ENCODE peak calls at places on chromosome 2, in six cellular contexts. One of them, this sample, is unnamed.

GRCh38 chr2:39128919-39129391 is 8.1 kb upstream of the SOS1 start:
- DNase-seq in fibroblast of mammary gland: peak
- DNase-seq in neural crest cell: no peak
- DNase-seq in astrocyte of the spinal cord: no peak
- DNase-seq in H9: no peak
- DNase-seq in neural progenitor cell: no peak
- DNase-seq in this sample: no peak

GRCh38 chr2:236286866-236287545 is 22.8 kb upstream of the ASB18 start:
- DNase-seq in neural crest cell: no peak
- DNase-seq in H9: no peak
- DNase-seq in neural progenitor cell: no peak
- DNase-seq in fibroblast of mammary gland: peak
- DNase-seq in astrocyte of the spinal cord: peak
- DNase-seq in this sample: no peak

GRCh38 chr2:113236367-113237159 is 42.2 kb downstream of the PAX8 start:
- DNase-seq in astrocyte of the spinal cord: no peak
- DNase-seq in neural crest cell: no peak
- DNase-seq in H9: no peak
- DNase-seq in neural progenitor cell: no peak
- DNase-seq in fibroblast of mammary gland: no peak
- DNase-seq in this sample: no peak

GRCh38 chr2:126496493-126496892 is 159.5 kb upstream of the GYPC start:
- DNase-seq in neural progenitor cell: no peak
- DNase-seq in fibroblast of mammary gland: no peak
- DNase-seq in astrocyte of the spinal cord: no peak
- DNase-seq in H9: no peak
- DNase-seq in neural crest cell: no peak
- DNase-seq in this sample: no peak

GRCh38 chr2:33023732-33024301 is 77.1 kb downstream of the LTBP1 start:
- DNase-seq in neural crest cell: no peak
- DNase-seq in astrocyte of the spinal cord: no peak
- DNase-seq in H9: no peak
- DNase-seq in neural progenitor cell: no peak
- DNase-seq in fibroblast of mammary gland: peak
- DNase-seq in this sample: no peak

GRCh38 chr2:126370208-126370607 is 285.8 kb upstream of the GYPC start:
- DNase-seq in neural crest cell: no peak
- DNase-seq in astrocyte of the spinal cord: peak
- DNase-seq in H9: no peak
- DNase-seq in fibroblast of mammary gland: peak
- DNase-seq in neural progenitor cell: no peak
- DNase-seq in this sample: no peak

GRCh38 chr2:18987592-18988073 is 370.8 kb downstream of the OSR1 start:
- DNase-seq in astrocyte of the spinal cord: peak
- DNase-seq in neural crest cell: no peak
- DNase-seq in neural progenitor cell: no peak
- DNase-seq in fibroblast of mammary gland: peak
- DNase-seq in H9: no peak
- DNase-seq in this sample: no peak

GRCh38 chr2:150572961-150573395 is 85.5 kb upstream of the RND3 start:
- DNase-seq in fibroblast of mammary gland: no peak
- DNase-seq in neural progenitor cell: no peak
- DNase-seq in H9: no peak
- DNase-seq in neural crest cell: no peak
- DNase-seq in astrocyte of the spinal cord: no peak
- DNase-seq in this sample: no peak

GRCh38 chr2:148531175-148532048 is 113.1 kb upstream of the EPC2 start:
- DNase-seq in H9: peak
- DNase-seq in neural progenitor cell: no peak
- DNase-seq in neural crest cell: no peak
- DNase-seq in fibroblast of mammary gland: no peak
- DNase-seq in astrocyte of the spinal cord: no peak
- DNase-seq in this sample: no peak

GRCh38 chr2:167706800-167707199 is 540.6 kb downstream of the STK39 start:
- DNase-seq in neural crest cell: no peak
- DNase-seq in astrocyte of the spinal cord: peak
- DNase-seq in fibroblast of mammary gland: peak
- DNase-seq in neural progenitor cell: no peak
- DNase-seq in H9: no peak
- DNase-seq in this sample: no peak

GRCh38 chr2:133266075-133266925 is 302.0 kb downstream of the NCKAP5 start:
- DNase-seq in H9: peak
- DNase-seq in astrocyte of the spinal cord: peak
- DNase-seq in neural crest cell: peak
- DNase-seq in neural progenitor cell: peak
- DNase-seq in fibroblast of mammary gland: no peak
- DNase-seq in this sample: no peak

GRCh38 chr2:232901711-232902578 is 31.9 kb downstream of the SNORC start:
- DNase-seq in neural crest cell: no peak
- DNase-seq in H9: peak
- DNase-seq in fibroblast of mammary gland: peak
- DNase-seq in astrocyte of the spinal cord: peak
- DNase-seq in neural progenitor cell: no peak
- DNase-seq in this sample: no peak

GRCh38 chr2:169815849-169816248 is 8.9 kb downstream of the METTL5 start:
- DNase-seq in H9: no peak
- DNase-seq in fibroblast of mammary gland: peak
- DNase-seq in astrocyte of the spinal cord: peak
- DNase-seq in neural progenitor cell: no peak
- DNase-seq in neural crest cell: no peak
- DNase-seq in this sample: no peak

GRCh38 chr2:68121873-68122679 is 35.6 kb upstream of the PNO1 start:
- DNase-seq in neural progenitor cell: peak
- DNase-seq in H9: peak
- DNase-seq in neural crest cell: peak
- DNase-seq in astrocyte of the spinal cord: peak
- DNase-seq in fibroblast of mammary gland: peak
- DNase-seq in this sample: peak

GRCh38 chr2:127157651-127158460 is 50.9 kb upstream of the BIN1 start:
- DNase-seq in neural progenitor cell: peak
- DNase-seq in fibroblast of mammary gland: no peak
- DNase-seq in H9: peak
- DNase-seq in neural crest cell: peak
- DNase-seq in astrocyte of the spinal cord: no peak
- DNase-seq in this sample: no peak

GRCh38 chr2:239805043-239805329 is 220.2 kb downstream of the NDUFA10 start:
- DNase-seq in neural crest cell: no peak
- DNase-seq in fibroblast of mammary gland: no peak
- DNase-seq in astrocyte of the spinal cord: no peak
- DNase-seq in H9: no peak
- DNase-seq in neural progenitor cell: no peak
- DNase-seq in this sample: no peak

GRCh38 chr2:121705390-121705789 is 31.3 kb downstream of the NIFK start:
- DNase-seq in H9: no peak
- DNase-seq in neural progenitor cell: no peak
- DNase-seq in fibroblast of mammary gland: no peak
- DNase-seq in astrocyte of the spinal cord: no peak
- DNase-seq in neural crest cell: no peak
- DNase-seq in this sample: no peak

GRCh38 chr2:37250869-37251740 is 19.6 kb downstream of the NDUFAF7 start:
- DNase-seq in neural crest cell: no peak
- DNase-seq in neural progenitor cell: no peak
- DNase-seq in fibroblast of mammary gland: peak
- DNase-seq in astrocyte of the spinal cord: no peak
- DNase-seq in H9: no peak
- DNase-seq in this sample: no peak

GRCh38 chr2:23547725-23548124 is 162.7 kb downstream of the KLHL29 start:
- DNase-seq in fibroblast of mammary gland: no peak
- DNase-seq in neural progenitor cell: no peak
- DNase-seq in H9: no peak
- DNase-seq in astrocyte of the spinal cord: no peak
- DNase-seq in neural crest cell: no peak
- DNase-seq in this sample: no peak

GRCh38 chr2:169247231-169247630 is 115.1 kb downstream of the LRP2 start:
- DNase-seq in neural progenitor cell: no peak
- DNase-seq in H9: no peak
- DNase-seq in fibroblast of mammary gland: no peak
- DNase-seq in astrocyte of the spinal cord: no peak
- DNase-seq in neural crest cell: no peak
- DNase-seq in this sample: no peak

GRCh38 chr2:9800975-9801723 is 42.1 kb upstream of the TAF1B start:
- DNase-seq in fibroblast of mammary gland: peak
- DNase-seq in astrocyte of the spinal cord: peak
- DNase-seq in H9: no peak
- DNase-seq in neural progenitor cell: no peak
- DNase-seq in neural crest cell: no peak
- DNase-seq in this sample: no peak

GRCh38 chr2:150162241-150162942 is 325.1 kb downstream of the RND3 start:
- DNase-seq in neural crest cell: no peak
- DNase-seq in H9: no peak
- DNase-seq in fibroblast of mammary gland: no peak
- DNase-seq in astrocyte of the spinal cord: no peak
- DNase-seq in neural progenitor cell: no peak
- DNase-seq in this sample: no peak

GRCh38 chr2:100615471-100615870 is 52.7 kb downstream of the PDCL3 start:
- DNase-seq in fibroblast of mammary gland: no peak
- DNase-seq in neural crest cell: no peak
- DNase-seq in neural progenitor cell: no peak
- DNase-seq in H9: no peak
- DNase-seq in astrocyte of the spinal cord: no peak
- DNase-seq in this sample: no peak

GRCh38 chr2:235030936-235031335 is 79.1 kb downstream of the SH3BP4 start:
- DNase-seq in neural progenitor cell: no peak
- DNase-seq in astrocyte of the spinal cord: no peak
- DNase-seq in fibroblast of mammary gland: no peak
- DNase-seq in H9: no peak
- DNase-seq in neural crest cell: no peak
- DNase-seq in this sample: no peak

GRCh38 chr2:59449264-59449663 is 1104.2 kb downstream of the BCL11A start:
- DNase-seq in astrocyte of the spinal cord: no peak
- DNase-seq in H9: no peak
- DNase-seq in neural progenitor cell: peak
- DNase-seq in neural crest cell: no peak
- DNase-seq in fibroblast of mammary gland: no peak
- DNase-seq in this sample: no peak
- TF ChIP-seq CTCF in astrocyte of the spinal cord: no peak
- TF ChIP-seq CTCF in H9: no peak
- TF ChIP-seq CTCF in neural progenitor cell: no peak
- TF ChIP-seq CTCF in neural crest cell: no peak
- TF ChIP-seq CTCF in fibroblast of mammary gland: no peak
- TF ChIP-seq CTCF in this sample: peak

GRCh38 chr2:203432811-203433210 is 102.3 kb downstream of the RAPH1 start:
- DNase-seq in neural crest cell: no peak
- DNase-seq in neural progenitor cell: no peak
- DNase-seq in astrocyte of the spinal cord: no peak
- DNase-seq in fibroblast of mammary gland: no peak
- DNase-seq in H9: no peak
- DNase-seq in this sample: no peak

GRCh38 chr2:203437516-203437915 is 97.6 kb downstream of the RAPH1 start:
- DNase-seq in neural crest cell: no peak
- DNase-seq in fibroblast of mammary gland: peak
- DNase-seq in astrocyte of the spinal cord: no peak
- DNase-seq in H9: no peak
- DNase-seq in neural progenitor cell: no peak
- DNase-seq in this sample: no peak

GRCh38 chr2:203440671-203441070 is 94.4 kb downstream of the RAPH1 start:
- DNase-seq in neural crest cell: no peak
- DNase-seq in fibroblast of mammary gland: no peak
- DNase-seq in H9: no peak
- DNase-seq in astrocyte of the spinal cord: no peak
- DNase-seq in neural progenitor cell: no peak
- DNase-seq in this sample: no peak

GRCh38 chr2:203438528-203438927 is 96.6 kb downstream of the RAPH1 start:
- DNase-seq in neural crest cell: no peak
- DNase-seq in fibroblast of mammary gland: no peak
- DNase-seq in astrocyte of the spinal cord: no peak
- DNase-seq in H9: no peak
- DNase-seq in neural progenitor cell: no peak
- DNase-seq in this sample: no peak

GRCh38 chr2:203436496-203436895 is 98.6 kb downstream of the RAPH1 start:
- DNase-seq in H9: no peak
- DNase-seq in neural progenitor cell: no peak
- DNase-seq in fibroblast of mammary gland: no peak
- DNase-seq in neural crest cell: no peak
- DNase-seq in astrocyte of the spinal cord: no peak
- DNase-seq in this sample: no peak
- TF ChIP-seq CTCF in H9: no peak
- TF ChIP-seq CTCF in neural progenitor cell: no peak
- TF ChIP-seq CTCF in fibroblast of mammary gland: no peak
- TF ChIP-seq CTCF in neural crest cell: no peak
- TF ChIP-seq CTCF in astrocyte of the spinal cord: no peak
- TF ChIP-seq CTCF in this sample: no peak

DNA sequence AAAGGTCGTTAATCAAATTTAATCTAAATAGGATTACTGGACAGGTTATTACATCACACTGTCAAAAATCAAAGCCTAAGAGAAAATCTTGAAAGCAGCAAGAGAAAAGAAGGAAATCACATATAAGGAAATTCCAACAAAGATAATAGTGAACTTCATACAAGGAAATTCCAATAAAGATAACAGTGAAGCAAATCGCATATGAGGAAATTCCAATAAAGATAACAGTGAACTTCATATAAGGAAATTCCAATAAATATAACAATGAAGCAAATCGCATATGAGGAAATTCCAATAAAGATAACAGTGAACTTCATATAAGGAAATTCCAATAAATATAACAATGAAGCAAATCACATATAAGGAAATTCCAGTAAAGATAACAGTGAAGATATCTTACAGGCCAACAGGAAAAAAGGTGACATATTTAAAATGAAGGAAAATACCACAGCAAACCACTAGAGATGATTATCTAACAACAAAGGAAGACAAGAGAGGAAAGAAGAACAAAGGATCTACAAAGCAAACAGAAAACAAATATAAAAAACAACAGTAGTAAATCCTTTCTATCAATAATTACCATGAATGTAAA is 787.7 kb downstream of the CCDC85A start:
- DNase-seq in fibroblast of mammary gland: no peak
- DNase-seq in neural crest cell: no peak
- DNase-seq in astrocyte of the spinal cord: no peak
- DNase-seq in H9: no peak
- DNase-seq in neural progenitor cell: no peak
- DNase-seq in this sample: no peak
- TF ChIP-seq CTCF in fibroblast of mammary gland: no peak
- TF ChIP-seq CTCF in neural crest cell: no peak
- TF ChIP-seq CTCF in astrocyte of the spinal cord: no peak
- TF ChIP-seq CTCF in H9: no peak
- TF ChIP-seq CTCF in neural progenitor cell: no peak
- TF ChIP-seq CTCF in this sample: no peak

GRCh38 chr2:5915926-5916325 is 223.7 kb downstream of the SOX11 start:
- DNase-seq in neural crest cell: peak
- DNase-seq in fibroblast of mammary gland: no peak
- DNase-seq in astrocyte of the spinal cord: peak
- DNase-seq in H9: peak
- DNase-seq in neural progenitor cell: peak
- DNase-seq in this sample: no peak
- TF ChIP-seq CTCF in neural crest cell: peak
- TF ChIP-seq CTCF in fibroblast of mammary gland: no peak
- TF ChIP-seq CTCF in astrocyte of the spinal cord: peak
- TF ChIP-seq CTCF in H9: peak
- TF ChIP-seq CTCF in neural progenitor cell: peak
- TF ChIP-seq CTCF in this sample: peak